ENCODE peak calls at places on chromosomes 1 and 21, in nine cellular contexts. I is ovary, S is lower lobe of right lung, Q is right lobe of liver, D is fibroblast of lung, Z is kidney epithelial cell, H is psoas muscle, O is spleen, W is hepatocyte. K is an unnamed sample.

GRCh38 chr1:155698382-155699038 is 9.6 kb downstream of the DAP3 start:
- DNase-seq in Q (no peak), Z (no peak), O (no peak), D (peak; percentile 15), I (no peak), S (no peak), W (peak; percentile 21), H (no peak), K (peak; percentile 25)

GRCh38 chr1:64755356-64755755 is 10.5 kb downstream of the RAVER2 start:
- DNase-seq in O (no peak), Q (no peak), W (no peak), D (no peak), I (no peak), Z (no peak), H (no peak), S (no peak), K (no peak)

GRCh38 chr1:59669752-59670312 is 144.9 kb upstream of the HOOK1 start:
- DNase-seq in D (peak; percentile 30), Z (no peak), W (peak; percentile 49), S (no peak), Q (no peak), I (peak; percentile 61), O (no peak), H (peak; percentile 65), K (no peak)

GRCh38 chr1:40944326-40944725 is 35.2 kb upstream of the CTPS1 start:
- DNase-seq in S (no peak), W (no peak), Z (peak; percentile 51), I (peak; percentile 59), O (no peak), H (no peak), Q (peak; percentile 72), D (peak; percentile 94), K (peak; percentile 44)

GRCh38 chr21:28615276-28615675 is 377.4 kb downstream of the LTN1 start:
- DNase-seq in D (peak; percentile 25), W (no peak), I (no peak), S (no peak), Z (no peak), O (no peak), H (no peak), Q (no peak), K (peak; percentile 27)

GRCh38 chr1:85577421-85578320 is 2.9 kb upstream of the CCN1 start:
- DNase-seq in Q (no peak), S (no peak), O (no peak), D (peak; percentile 81), Z (no peak), I (peak; percentile 42), W (peak; percentile 65), H (peak; percentile 31), K (no peak)

GRCh38 chr1:41743361-41743760 is 175.4 kb downstream of the HIVEP3 start:
- DNase-seq in W (no peak), S (no peak), H (no peak), I (no peak), Z (no peak), D (peak; percentile 56), Q (no peak), O (no peak), K (no peak)

GRCh38 chr1:181097242-181097641 is 8.7 kb downstream of the IER5 start:
- DNase-seq in D (no peak), I (no peak), Z (no peak), O (no peak), W (no peak), H (peak; percentile 28), S (no peak), Q (no peak), K (no peak)

GRCh38 chr1:44576456-44577150 is 97.7 kb downstream of the TMEM53 start:
- DNase-seq in I (no peak), H (no peak), W (no peak), Z (no peak), S (no peak), O (no peak), D (peak; percentile 5), Q (no peak), K (no peak)

GRCh38 chr1:42529724-42530161 is 66.7 kb downstream of the CCDC30 start:
- DNase-seq in Q (no peak), I (no peak), W (no peak), D (peak; percentile 14), H (no peak), O (no peak), S (no peak), Z (peak; percentile 74), K (peak; percentile 15)

GRCh38 chr1:224852901-224853568 is 76.4 kb upstream of the DNAH14 start:
- DNase-seq in I (no peak), O (no peak), D (peak; percentile 84), S (no peak), W (peak; percentile 56), Z (peak; percentile 21), H (no peak), Q (no peak), K (no peak)

GRCh38 chr1:8989821-8990220 is 36.4 kb downstream of the SLC2A7 start:
- DNase-seq in W (no peak), S (no peak), I (no peak), D (no peak), O (peak; percentile 58), H (no peak), Z (no peak), Q (no peak), K (no peak)

GRCh38 chr1:90044346-90044745 is 49.4 kb downstream of the ZNF326 start:
- DNase-seq in I (no peak), S (no peak), O (no peak), D (no peak), W (no peak), H (no peak), Q (no peak), Z (peak; percentile 16), K (no peak)

GRCh38 chr1:938088-938683 is 14.5 kb downstream of the SAMD11 start:
- DNase-seq in O (no peak), S (no peak), Q (peak; percentile 70), I (no peak), Z (no peak), W (peak; percentile 60), H (no peak), D (no peak), K (no peak)

GRCh38 chr1:247331526-247332214 is at the start of gene ZNF496:
- DNase-seq in Q (peak; percentile 67), H (peak; percentile 87), I (peak; percentile 89), O (peak; percentile 90), Z (peak; percentile 10), W (peak; percentile 89), S (peak; percentile 84), D (peak; percentile 90), K (peak; percentile 30)

GRCh38 chr1:119000371-119001180 is 12.4 kb upstream of the TBX15 start:
- DNase-seq in H (no peak), Q (no peak), I (no peak), Z (no peak), D (no peak), S (no peak), W (no peak), O (peak; percentile 64), K (no peak)

GRCh38 chr21:15896501-15896900 is 166.7 kb downstream of the USP25 start:
- DNase-seq in D (no peak), O (no peak), W (no peak), S (no peak), Q (no peak), H (no peak), I (no peak), Z (no peak), K (no peak)

GRCh38 chr1:36486436-36487335 is 4.0 kb upstream of the CSF3R start:
- DNase-seq in W (peak; percentile 86), D (peak; percentile 49), H (peak; percentile 49), S (peak; percentile 93), I (peak; percentile 84), Z (no peak), O (peak; percentile 92), Q (peak; percentile 95), K (no peak)
- H3K4me3 ChIP-seq in W (no peak overlapping the region), D (no peak overlapping the region), H (no peak overlapping the region), S (peak overlapping the region; percentile 3), I (no peak overlapping the region), Z (no peak overlapping the region), O (no peak overlapping the region), Q (no peak overlapping the region), K (no peak overlapping the region)

GRCh38 chr1:55140546-55140983 is 74.6 kb downstream of the USP24 start:
- DNase-seq in D (peak; percentile 93), H (peak; percentile 33), Q (peak; percentile 61), I (peak; percentile 82), S (no peak), Z (peak; percentile 67), O (no peak), W (peak; percentile 92), K (peak; percentile 80)
- H3K36me3 ChIP-seq in D (peaks cover 14% of the 10 kb centered on the region), H (peaks cover 99% of the 10 kb centered on the region), Q (no peaks in the 10 kb centered on the region), I (no peaks in the 10 kb centered on the region), S (peaks cover 88% of the 10 kb centered on the region), Z (no peaks in the 10 kb centered on the region), O (peaks cover 99% of the 10 kb centered on the region), W (peaks cover 4% of the 10 kb centered on the region), K (peaks cover 19% of the 10 kb centered on the region)

DNA sequence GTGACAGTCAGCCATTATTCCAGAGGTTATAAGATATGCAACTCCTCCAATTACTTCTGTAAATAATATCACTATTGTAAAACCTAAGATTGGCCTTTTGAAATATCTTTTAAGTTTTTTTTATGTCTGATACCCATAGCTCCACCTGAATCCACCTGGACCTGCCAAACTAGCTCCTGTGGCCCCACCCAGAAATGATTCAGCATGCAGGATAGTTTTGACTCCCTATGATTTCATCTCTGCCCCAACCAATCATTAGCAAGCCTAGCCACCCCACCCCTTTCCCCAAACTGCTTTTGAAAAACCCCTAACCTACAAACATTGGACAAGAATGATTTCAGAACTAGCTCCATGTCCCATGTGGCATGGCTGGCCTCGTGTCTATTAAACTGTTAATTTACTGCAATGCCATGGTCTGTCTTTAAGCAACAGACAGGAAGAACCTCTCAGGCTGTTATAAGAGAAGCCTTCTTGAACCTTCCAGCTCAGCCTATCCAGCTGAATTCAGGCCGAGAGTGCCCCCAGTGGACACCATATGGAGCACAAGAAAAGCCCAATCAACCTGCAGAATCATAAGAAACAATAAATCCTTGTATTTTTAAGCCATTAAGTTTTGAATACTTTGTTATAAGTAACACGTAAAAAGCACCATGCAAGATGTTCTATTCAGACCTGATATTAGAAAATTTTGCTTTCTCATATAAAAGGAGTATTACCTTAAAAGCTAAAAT is 263.0 kb upstream of the ZRANB2 start:
- DNase-seq in S (no peak), D (no peak), Z (no peak), W (no peak), I (no peak), Q (no peak), O (no peak), H (no peak), K (no peak)
- TF ChIP-seq CTCF in S (no peak), D (no peak), Z (peak; percentile 22), W (no peak), I (no peak), Q (no peak), O (no peak), H (no peak), K (peak; percentile 12)

DNA sequence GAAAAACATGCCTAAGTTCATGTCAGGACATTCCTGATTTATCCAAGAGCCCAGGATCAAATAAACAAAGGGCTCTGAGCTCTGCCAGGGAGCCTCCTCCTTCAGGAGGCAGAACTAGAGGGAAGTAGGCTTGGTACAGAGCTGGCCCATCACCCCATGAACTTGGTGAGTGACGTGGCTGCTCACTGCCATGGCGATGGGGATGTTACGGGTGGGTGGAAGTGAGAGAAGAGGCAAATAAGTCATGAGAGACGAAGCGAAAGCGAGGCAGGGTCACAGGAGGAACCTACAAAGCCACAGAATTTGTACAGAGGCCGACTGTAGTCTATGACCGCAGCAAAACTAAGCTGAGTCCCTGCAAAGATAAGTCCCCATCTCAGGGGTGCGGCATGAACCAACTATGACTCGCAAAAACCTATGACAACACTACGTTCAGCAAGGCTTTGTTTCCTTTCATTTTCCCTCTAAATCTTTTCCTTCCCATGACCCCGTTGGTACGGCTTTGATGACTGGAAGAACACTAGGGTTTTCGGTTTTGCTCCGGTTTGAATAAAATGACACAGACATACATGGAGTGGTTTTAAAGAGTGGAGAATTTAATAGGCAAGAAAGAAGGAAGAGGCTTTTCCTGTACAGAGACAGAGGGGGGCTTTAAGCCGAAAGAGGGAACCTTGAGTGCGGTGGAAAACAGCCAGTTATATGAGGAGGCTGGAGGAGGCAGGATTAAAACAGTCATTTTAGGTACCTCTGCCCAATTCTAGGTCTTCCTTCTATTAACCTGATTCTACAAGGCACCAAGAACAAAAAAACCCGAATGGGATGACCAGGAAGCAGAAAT is 74.1 kb downstream of the CD46 start:
- DNase-seq in H (peak; percentile 61), O (peak; percentile 97), W (no peak), I (peak; percentile 59), S (peak; percentile 90), Z (no peak), D (peak; percentile 85), Q (peak; percentile 73), K (no peak)
- H3K4me3 ChIP-seq in H (peak overlapping the region; percentile 83), O (no peak overlapping the region), W (peak overlapping the region; percentile 1), I (peak overlapping the region; percentile 28), S (peak overlapping the region; percentile 27), Z (no peak overlapping the region), D (peak overlapping the region; percentile 16), Q (peak overlapping the region; percentile 28), K (peak overlapping the region; percentile 15)